ENCODE peak calls at places on chromosomes 12 and 14, in ten cellular contexts. F is endothelial cell, M is NB4, C is COR-L47, A is IMR-90, I is NCI-H2081, T is GM03348, S is SK-N-DZ, Y is MM.1S, E is endodermal cell. U is an unnamed sample.

GRCh38 chr14:60721331-60722162 is 2.6 kb downstream of the SIX4 start:
- DNase-seq in M (peak), E (peak), F (peak), I (peak), A (peak), T (peak), S (peak), C (peak), Y (no peak), U (no peak)

GRCh38 chr14:60222820-60223219 is 26.2 kb upstream of the PPM1A start:
- DNase-seq in A (no peak), M (no peak), E (no peak), C (no peak), F (no peak), T (no peak), S (no peak), Y (no peak), I (no peak), U (no peak)

GRCh38 chr14:64654072-64654899 is 49.9 kb upstream of the PLEKHG3 start:
- DNase-seq in T (peak), I (no peak), M (peak), E (no peak), C (no peak), Y (no peak), A (peak), F (no peak), S (no peak), U (no peak)

GRCh38 chr12:95837240-95838038 is 21.3 kb upstream of the SNRPF start:
- DNase-seq in I (no peak), C (no peak), S (no peak), T (no peak), Y (no peak), E (no peak), F (no peak), M (no peak), A (no peak), U (no peak)

GRCh38 chr12:115697341-115697740 is 580.2 kb downstream of the MED13L start:
- DNase-seq in I (no peak), M (no peak), T (no peak), C (no peak), A (no peak), F (no peak), S (no peak), E (no peak), Y (no peak), U (no peak)

GRCh38 chr12:76028649-76029277 is 2.8 kb downstream of the PHLDA1 start:
- DNase-seq in T (no peak), S (no peak), A (no peak), F (no peak), M (no peak), E (no peak), C (no peak), Y (no peak), I (no peak), U (no peak)

GRCh38 chr12:124752437-124753229 is 111.0 kb downstream of the SCARB1 start:
- DNase-seq in C (no peak), E (no peak), S (no peak), T (peak), I (no peak), A (no peak), Y (no peak), F (no peak), M (no peak), U (peak)

GRCh38 chr14:77043177-77043983 is 14.9 kb upstream of the IRF2BPL start:
- DNase-seq in T (peak), I (no peak), F (no peak), A (peak), E (peak), Y (no peak), C (no peak), S (no peak), M (peak), U (peak)

GRCh38 chr14:99224948-99225347 is 47.0 kb downstream of the BCL11B start:
- DNase-seq in S (no peak), F (no peak), M (no peak), Y (no peak), C (no peak), I (no peak), T (no peak), E (no peak), A (no peak), U (no peak)

U was measured in NCI-H1694 treated with DMSO at 0.1 percent for 48 hours.